ENCODE peak calls at places on chromosomes 7 and 10, in seven cellular contexts. One of them, this sample, is unnamed. For H3K9me3, the result is how much of the 10 kb centered on the place peaks cover.

GRCh38 chr10:70619271-70620019 is 16.9 kb upstream of the PRF1 start:
- DNase-seq in prostate gland: no peak
- DNase-seq in testis: no peak
- DNase-seq in HCT116: peak
- DNase-seq in ovary: no peak
- DNase-seq in stomach: no peak
- DNase-seq in Peyer's patch: no peak
- DNase-seq in this sample: no peak

GRCh38 chr10:102241444-102242117 is at the start of gene PITX3:
- DNase-seq in prostate gland: peak
- DNase-seq in testis: peak
- DNase-seq in HCT116: peak
- DNase-seq in stomach: peak
- DNase-seq in ovary: peak
- DNase-seq in Peyer's patch: peak
- DNase-seq in this sample: peak

GRCh38 chr7:45224832-45225231 is 67.2 kb downstream of the RAMP3 start:
- DNase-seq in ovary: no peak
- DNase-seq in stomach: no peak
- DNase-seq in Peyer's patch: no peak
- DNase-seq in testis: no peak
- DNase-seq in HCT116: no peak
- DNase-seq in prostate gland: no peak
- DNase-seq in this sample: no peak

GRCh38 chr10:58220769-58221448 is 46.8 kb downstream of the IPMK start:
- DNase-seq in ovary: no peak
- DNase-seq in testis: no peak
- DNase-seq in stomach: no peak
- DNase-seq in HCT116: no peak
- DNase-seq in Peyer's patch: no peak
- DNase-seq in prostate gland: no peak
- DNase-seq in this sample: no peak

GRCh38 chr7:135454060-135454459 is 55.8 kb downstream of the CNOT4 start:
- DNase-seq in prostate gland: no peak
- DNase-seq in HCT116: no peak
- DNase-seq in ovary: no peak
- DNase-seq in stomach: no peak
- DNase-seq in Peyer's patch: no peak
- DNase-seq in testis: no peak
- DNase-seq in this sample: no peak

GRCh38 chr7:7178081-7178480 is 4.3 kb upstream of the C1GALT1 start:
- DNase-seq in HCT116: no peak
- DNase-seq in Peyer's patch: no peak
- DNase-seq in stomach: no peak
- DNase-seq in prostate gland: no peak
- DNase-seq in testis: no peak
- DNase-seq in ovary: no peak
- DNase-seq in this sample: no peak

GRCh38 chr10:48282829-48283228 is 8.3 kb upstream of the FRMPD2 start:
- DNase-seq in stomach: no peak
- DNase-seq in HCT116: no peak
- DNase-seq in ovary: no peak
- DNase-seq in testis: no peak
- DNase-seq in prostate gland: no peak
- DNase-seq in Peyer's patch: no peak
- DNase-seq in this sample: no peak

GRCh38 chr7:43164757-43165156 is 52.3 kb downstream of the HECW1 start:
- DNase-seq in stomach: no peak
- DNase-seq in ovary: no peak
- DNase-seq in Peyer's patch: no peak
- DNase-seq in HCT116: peak
- DNase-seq in prostate gland: no peak
- DNase-seq in testis: no peak
- DNase-seq in this sample: peak

GRCh38 chr7:105808703-105809590 is 67.5 kb downstream of the ATXN7L1 start:
- DNase-seq in ovary: no peak
- DNase-seq in prostate gland: no peak
- DNase-seq in testis: no peak
- DNase-seq in HCT116: no peak
- DNase-seq in Peyer's patch: peak
- DNase-seq in stomach: peak
- DNase-seq in this sample: no peak

GRCh38 chr7:107659666-107660065 is 962 bp upstream of the SLC26A4 start:
- DNase-seq in prostate gland: no peak
- DNase-seq in testis: no peak
- DNase-seq in ovary: no peak
- DNase-seq in stomach: no peak
- DNase-seq in Peyer's patch: no peak
- DNase-seq in HCT116: peak
- DNase-seq in this sample: no peak

GRCh38 chr10:102394079-102394800 is 1.3 kb upstream of the NFKB2 start:
- DNase-seq in prostate gland: peak
- DNase-seq in HCT116: peak
- DNase-seq in testis: peak
- DNase-seq in Peyer's patch: peak
- DNase-seq in ovary: peak
- DNase-seq in stomach: peak
- DNase-seq in this sample: peak

GRCh38 chr7:155190608-155191536 is 106.8 kb upstream of the INSIG1 start:
- DNase-seq in testis: peak
- DNase-seq in prostate gland: peak
- DNase-seq in stomach: peak
- DNase-seq in ovary: peak
- DNase-seq in HCT116: no peak
- DNase-seq in Peyer's patch: peak
- DNase-seq in this sample: peak

GRCh38 chr10:130740788-130741785 is 570.4 kb downstream of the TCERG1L start:
- DNase-seq in ovary: peak
- DNase-seq in prostate gland: no peak
- DNase-seq in stomach: peak
- DNase-seq in HCT116: no peak
- DNase-seq in Peyer's patch: peak
- DNase-seq in testis: peak
- DNase-seq in this sample: peak
- H3K9me3 ChIP-seq in ovary: under half
- H3K9me3 ChIP-seq in prostate gland: under half
- H3K9me3 ChIP-seq in stomach: under half
- H3K9me3 ChIP-seq in HCT116: under half
- H3K9me3 ChIP-seq in Peyer's patch: under half
- H3K9me3 ChIP-seq in testis: under half
- H3K9me3 ChIP-seq in this sample: under half

GRCh38 chr10:125160856-125161569 is 650 bp upstream of the CTBP2 start:
- DNase-seq in stomach: peak
- DNase-seq in Peyer's patch: peak
- DNase-seq in prostate gland: peak
- DNase-seq in HCT116: peak
- DNase-seq in testis: peak
- DNase-seq in ovary: peak
- DNase-seq in this sample: peak
- TF ChIP-seq POLR2A in stomach: no peak
- TF ChIP-seq POLR2A in Peyer's patch: no peak
- TF ChIP-seq POLR2A in prostate gland: peak
- TF ChIP-seq POLR2A in HCT116: peak
- TF ChIP-seq POLR2A in testis: no peak
- TF ChIP-seq POLR2A in ovary: peak
- TF ChIP-seq POLR2A in this sample: no peak

GRCh38 chr10:91643700-91644099 is 10.8 kb upstream of the PPP1R3C start:
- DNase-seq in testis: no peak
- DNase-seq in HCT116: no peak
- DNase-seq in stomach: peak
- DNase-seq in prostate gland: no peak
- DNase-seq in Peyer's patch: no peak
- DNase-seq in ovary: no peak
- DNase-seq in this sample: no peak
- TF ChIP-seq CTCF in testis: no peak
- TF ChIP-seq CTCF in HCT116: peak
- TF ChIP-seq CTCF in stomach: no peak
- TF ChIP-seq CTCF in prostate gland: no peak
- TF ChIP-seq CTCF in Peyer's patch: no peak
- TF ChIP-seq CTCF in ovary: no peak
- TF ChIP-seq CTCF in this sample: no peak

GRCh38 chr10:81847675-81848074 is 27.3 kb upstream of the NRG3 start:
- DNase-seq in testis: no peak
- DNase-seq in prostate gland: no peak
- DNase-seq in ovary: no peak
- DNase-seq in HCT116: no peak
- DNase-seq in Peyer's patch: no peak
- DNase-seq in stomach: no peak
- DNase-seq in this sample: no peak
- H3K9me3 ChIP-seq in testis: under half
- H3K9me3 ChIP-seq in prostate gland: under half
- H3K9me3 ChIP-seq in ovary: under half
- H3K9me3 ChIP-seq in HCT116: under half
- H3K9me3 ChIP-seq in Peyer's patch: under half
- H3K9me3 ChIP-seq in stomach: under half
- H3K9me3 ChIP-seq in this sample: under half

DNA sequence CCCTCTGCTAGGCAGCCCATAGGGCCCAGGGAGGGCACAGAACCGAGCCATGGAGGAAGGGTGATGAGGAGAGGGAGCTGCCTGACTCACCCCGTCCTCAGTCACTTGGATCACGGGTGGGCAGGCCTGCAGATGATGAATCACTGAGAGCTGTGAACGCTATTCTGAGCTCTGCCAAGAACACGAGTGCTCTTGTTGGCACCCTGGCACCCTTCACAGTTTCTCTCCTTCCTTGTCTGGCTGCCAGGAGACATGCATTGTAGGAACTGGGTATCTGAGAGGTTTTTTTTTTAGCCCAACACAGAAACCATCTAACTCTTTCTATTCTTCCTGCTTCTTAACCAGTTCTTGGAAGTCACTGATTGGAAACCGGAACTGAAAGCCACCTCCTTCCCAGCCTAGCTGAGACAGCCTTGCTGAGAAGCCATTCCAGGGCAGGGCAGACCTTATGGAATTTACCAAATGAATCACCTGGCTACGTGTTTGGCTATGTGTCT is 82.1 kb downstream of the SLC37A3 start:
- DNase-seq in ovary: peak
- DNase-seq in testis: peak
- DNase-seq in stomach: peak
- DNase-seq in Peyer's patch: peak
- DNase-seq in prostate gland: peak
- DNase-seq in HCT116: peak
- DNase-seq in this sample: peak
- TF ChIP-seq POLR2A in ovary: no peak
- TF ChIP-seq POLR2A in testis: no peak
- TF ChIP-seq POLR2A in stomach: no peak
- TF ChIP-seq POLR2A in Peyer's patch: peak
- TF ChIP-seq POLR2A in prostate gland: no peak
- TF ChIP-seq POLR2A in HCT116: no peak
- TF ChIP-seq POLR2A in this sample: no peak

GRCh38 chr7:16645593-16646426 is at the start of the genes ANKMY2 and BZW2:
- DNase-seq in HCT116: peak
- DNase-seq in ovary: peak
- DNase-seq in testis: peak
- DNase-seq in prostate gland: peak
- DNase-seq in stomach: peak
- DNase-seq in Peyer's patch: peak
- DNase-seq in this sample: peak
- TF ChIP-seq CTCF in HCT116: no peak
- TF ChIP-seq CTCF in ovary: peak
- TF ChIP-seq CTCF in testis: no peak
- TF ChIP-seq CTCF in prostate gland: no peak
- TF ChIP-seq CTCF in stomach: no peak
- TF ChIP-seq CTCF in Peyer's patch: no peak
- TF ChIP-seq CTCF in this sample: peak

GRCh38 chr7:35819310-35819709 is 18.5 kb downstream of the SEPTIN7 start:
- DNase-seq in stomach: no peak
- DNase-seq in prostate gland: no peak
- DNase-seq in HCT116: no peak
- DNase-seq in ovary: no peak
- DNase-seq in testis: no peak
- DNase-seq in Peyer's patch: no peak
- DNase-seq in this sample: no peak
- H3K9me3 ChIP-seq in stomach: under half
- H3K9me3 ChIP-seq in prostate gland: under half
- H3K9me3 ChIP-seq in HCT116: under half
- H3K9me3 ChIP-seq in ovary: under half
- H3K9me3 ChIP-seq in testis: under half
- H3K9me3 ChIP-seq in Peyer's patch: under half
- H3K9me3 ChIP-seq in this sample: under half

DNA sequence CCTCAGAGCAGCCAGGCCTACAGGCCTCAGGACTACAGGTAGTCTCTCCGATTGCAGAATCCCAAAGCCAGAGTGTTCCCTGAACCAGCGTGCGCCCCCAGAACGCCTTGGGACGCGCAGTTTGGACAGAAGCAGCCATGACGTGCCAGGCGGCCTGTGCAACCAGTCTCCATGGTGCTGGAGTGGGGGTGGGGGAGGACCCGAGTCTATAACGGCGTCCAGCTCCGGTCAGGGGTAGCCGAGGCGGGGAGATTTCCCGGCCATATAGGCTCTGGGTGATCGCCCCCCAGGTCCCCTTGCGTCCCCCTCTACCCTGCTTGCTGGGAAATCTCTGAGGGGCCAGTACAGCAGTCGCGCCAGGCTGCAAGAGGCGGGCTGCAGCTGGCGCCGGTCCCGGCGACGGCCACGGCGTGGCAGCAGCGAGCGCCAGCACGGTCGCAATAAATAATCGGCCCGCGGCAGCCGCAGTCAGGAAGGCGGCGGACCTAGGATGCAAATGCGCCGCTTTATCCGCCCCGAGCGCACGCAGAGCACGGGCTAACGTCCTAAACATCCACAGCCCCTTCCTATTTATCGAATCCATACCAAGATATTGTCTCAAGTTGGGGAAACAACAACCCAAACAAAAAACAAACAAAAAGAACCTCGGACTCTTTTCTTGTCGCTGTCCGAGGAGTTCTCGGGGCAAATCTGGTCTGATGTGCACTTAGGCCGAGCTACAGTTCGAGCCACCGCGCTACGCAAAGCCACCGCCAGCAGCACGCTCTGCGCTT is 1.6 kb downstream of the HOXA3 start:
- DNase-seq in testis: peak
- DNase-seq in Peyer's patch: peak
- DNase-seq in ovary: peak
- DNase-seq in stomach: peak
- DNase-seq in prostate gland: peak
- DNase-seq in HCT116: no peak
- DNase-seq in this sample: peak
- TF ChIP-seq POLR2A in testis: no peak
- TF ChIP-seq POLR2A in Peyer's patch: peak
- TF ChIP-seq POLR2A in ovary: no peak
- TF ChIP-seq POLR2A in stomach: no peak
- TF ChIP-seq POLR2A in prostate gland: peak
- TF ChIP-seq POLR2A in HCT116: peak
- TF ChIP-seq POLR2A in this sample: peak

GRCh38 chr10:15461353-15462108 is 90.4 kb upstream of the FAM171A1 start:
- DNase-seq in ovary: no peak
- DNase-seq in testis: no peak
- DNase-seq in Peyer's patch: no peak
- DNase-seq in HCT116: peak
- DNase-seq in prostate gland: no peak
- DNase-seq in stomach: no peak
- DNase-seq in this sample: peak
- TF ChIP-seq CTCF in ovary: no peak
- TF ChIP-seq CTCF in testis: no peak
- TF ChIP-seq CTCF in Peyer's patch: no peak
- TF ChIP-seq CTCF in HCT116: peak
- TF ChIP-seq CTCF in prostate gland: no peak
- TF ChIP-seq CTCF in stomach: no peak
- TF ChIP-seq CTCF in this sample: no peak

This sample was measured in adrenal gland.